ENCODE peak calls at places on chromosomes 3 and 15, in eight cellular contexts. K is stomach, Z is HCT116, N is endothelial cell of umbilical vein, D is transverse colon, U is K562, V is prostate gland, L is spleen. G is an unnamed sample.

GRCh38 chr3:124620600-124621063 is 109.6 kb upstream of the UMPS start:
- DNase-seq in N (peak), Z (no peak), D (peak), V (no peak), U (peak), K (peak), L (no peak), G (no peak)

GRCh38 chr15:48928877-48929538 is 34.7 kb downstream of the SHC4 start:
- DNase-seq in L (no peak), N (no peak), U (no peak), D (no peak), Z (no peak), K (no peak), V (no peak), G (no peak)

GRCh38 chr3:119778811-119779210 is 3.1 kb upstream of the NR1I2 start:
- DNase-seq in Z (no peak), K (no peak), U (no peak), N (no peak), V (no peak), D (no peak), L (no peak), G (no peak)

GRCh38 chr3:112126501-112126900 is 6.5 kb downstream of the GCSAM start:
- DNase-seq in V (no peak), D (no peak), L (no peak), K (no peak), Z (no peak), N (peak), U (no peak), G (no peak)

GRCh38 chr3:179113903-179114302 is 34.3 kb upstream of the PIK3CA start:
- DNase-seq in U (no peak), N (no peak), V (no peak), K (no peak), L (no peak), Z (no peak), D (no peak), G (no peak)

GRCh38 chr3:133944181-133944580 is 48.5 kb upstream of the RAB6B start:
- DNase-seq in N (peak), K (no peak), D (no peak), V (no peak), U (no peak), Z (no peak), L (peak), G (peak)

GRCh38 chr3:170049146-170050000 is 11.6 kb downstream of the GPR160 start:
- DNase-seq in K (peak), Z (no peak), V (peak), D (peak), N (peak), U (no peak), L (peak), G (no peak)

GRCh38 chr3:106399208-106399607 is 530.4 kb upstream of the CBLB start:
- DNase-seq in N (no peak), L (no peak), V (no peak), K (no peak), D (no peak), U (no peak), Z (no peak), G (no peak)

GRCh38 chr3:22608093-22608492 is 595.0 kb upstream of the UBE2E2 start:
- DNase-seq in D (no peak), K (no peak), L (no peak), N (no peak), Z (no peak), V (no peak), U (no peak), G (no peak)

GRCh38 chr3:11733914-11734313 is 90.2 kb upstream of the VGLL4 start:
- DNase-seq in N (no peak), L (no peak), K (no peak), D (no peak), Z (no peak), U (no peak), V (no peak), G (no peak)

GRCh38 chr3:149934524-149934923 is 36.2 kb downstream of the PFN2 start:
- DNase-seq in L (no peak), U (no peak), N (no peak), V (no peak), Z (no peak), D (no peak), K (no peak), G (peak)

GRCh38 chr15:50183112-50183794 is 1.3 kb downstream of the SLC27A2 start:
- DNase-seq in K (no peak), D (no peak), L (no peak), N (no peak), U (no peak), V (no peak), Z (no peak), G (no peak)

GRCh38 chr3:170233532-170233931 is 11.3 kb downstream of the PRKCI start:
- DNase-seq in N (no peak), Z (no peak), U (no peak), D (peak), L (no peak), V (no peak), K (peak), G (no peak)

GRCh38 chr3:150376001-150376848 is 31.9 kb upstream of the TSC22D2 start:
- DNase-seq in V (no peak), K (no peak), N (peak), D (no peak), Z (no peak), L (no peak), U (no peak), G (no peak)

GRCh38 chr3:113270096-113270495 is 58.7 kb downstream of the BOC start:
- DNase-seq in N (no peak), L (no peak), Z (no peak), U (no peak), V (no peak), D (no peak), K (no peak), G (no peak)

GRCh38 chr3:97658670-97659285 is 105.8 kb upstream of the ARL6 start:
- DNase-seq in D (no peak), U (peak), K (no peak), V (no peak), L (no peak), N (peak), Z (peak), G (no peak)

GRCh38 chr3:60064210-60065178 is 1014.7 kb upstream of the CFAP20DC start:
- DNase-seq in L (no peak), U (no peak), D (no peak), V (no peak), Z (no peak), K (no peak), N (no peak), G (no peak)
- TF ChIP-seq POLR2AphosphoS5 in L (no peak), U (no peak), D (no peak), V (no peak), Z (no peak), K (peak), N (no peak), G (no peak)

GRCh38 chr15:81105521-81105920 is 28.5 kb upstream of the CFAP161 start:
- DNase-seq in K (no peak), D (no peak), N (no peak), L (no peak), V (no peak), Z (no peak), U (no peak), G (no peak)
- H3K4me3 ChIP-seq in K (no peak), D (no peak), N (no peak), L (no peak), V (no peak), Z (no peak), U (no peak), G (no peak)

GRCh38 chr3:71231680-71232079 is 351.8 kb downstream of the FOXP1 start:
- DNase-seq in D (no peak), V (no peak), N (no peak), L (no peak), U (no peak), K (no peak), Z (no peak), G (no peak)

GRCh38 chr3:71227344-71227743 is 356.2 kb downstream of the FOXP1 start:
- DNase-seq in D (no peak), K (no peak), N (peak), U (no peak), L (no peak), V (no peak), Z (no peak), G (no peak)

GRCh38 chr3:71228156-71228885 is 355.2 kb downstream of the FOXP1 start:
- DNase-seq in V (no peak), N (no peak), D (no peak), Z (no peak), K (no peak), L (no peak), U (no peak), G (no peak)

GRCh38 chr3:71232175-71232679 is 351.3 kb downstream of the FOXP1 start:
- DNase-seq in D (no peak), K (no peak), Z (no peak), N (no peak), V (no peak), L (no peak), U (no peak), G (no peak)

GRCh38 chr3:71229905-71230657 is 353.4 kb downstream of the FOXP1 start:
- DNase-seq in U (no peak), D (no peak), L (no peak), N (peak), Z (no peak), K (no peak), V (no peak), G (no peak)
- H3K27ac ChIP-seq in U (peak), D (peak), L (no peak), N (no peak), Z (no peak), K (no peak), V (no peak), G (peak)

GRCh38 chr15:75776075-75776443 is 63.4 kb upstream of the CSPG4 start:
- DNase-seq in U (peak), Z (peak), D (no peak), V (no peak), K (no peak), N (no peak), L (no peak), G (no peak)

GRCh38 chr15:75779504-75779903 is 63.7 kb upstream of the UBE2Q2 start:
- DNase-seq in N (no peak), D (no peak), L (no peak), V (no peak), K (no peak), Z (no peak), U (no peak), G (no peak)

GRCh38 chr15:75775296-75776074 is 62.8 kb upstream of the CSPG4 start:
- DNase-seq in N (no peak), L (peak), D (no peak), Z (peak), K (no peak), V (no peak), U (peak), G (no peak)
- TF ChIP-seq POLR2AphosphoS5 in N (no peak), L (no peak), D (no peak), Z (no peak), K (no peak), V (no peak), U (no peak), G (no peak)

DNA sequence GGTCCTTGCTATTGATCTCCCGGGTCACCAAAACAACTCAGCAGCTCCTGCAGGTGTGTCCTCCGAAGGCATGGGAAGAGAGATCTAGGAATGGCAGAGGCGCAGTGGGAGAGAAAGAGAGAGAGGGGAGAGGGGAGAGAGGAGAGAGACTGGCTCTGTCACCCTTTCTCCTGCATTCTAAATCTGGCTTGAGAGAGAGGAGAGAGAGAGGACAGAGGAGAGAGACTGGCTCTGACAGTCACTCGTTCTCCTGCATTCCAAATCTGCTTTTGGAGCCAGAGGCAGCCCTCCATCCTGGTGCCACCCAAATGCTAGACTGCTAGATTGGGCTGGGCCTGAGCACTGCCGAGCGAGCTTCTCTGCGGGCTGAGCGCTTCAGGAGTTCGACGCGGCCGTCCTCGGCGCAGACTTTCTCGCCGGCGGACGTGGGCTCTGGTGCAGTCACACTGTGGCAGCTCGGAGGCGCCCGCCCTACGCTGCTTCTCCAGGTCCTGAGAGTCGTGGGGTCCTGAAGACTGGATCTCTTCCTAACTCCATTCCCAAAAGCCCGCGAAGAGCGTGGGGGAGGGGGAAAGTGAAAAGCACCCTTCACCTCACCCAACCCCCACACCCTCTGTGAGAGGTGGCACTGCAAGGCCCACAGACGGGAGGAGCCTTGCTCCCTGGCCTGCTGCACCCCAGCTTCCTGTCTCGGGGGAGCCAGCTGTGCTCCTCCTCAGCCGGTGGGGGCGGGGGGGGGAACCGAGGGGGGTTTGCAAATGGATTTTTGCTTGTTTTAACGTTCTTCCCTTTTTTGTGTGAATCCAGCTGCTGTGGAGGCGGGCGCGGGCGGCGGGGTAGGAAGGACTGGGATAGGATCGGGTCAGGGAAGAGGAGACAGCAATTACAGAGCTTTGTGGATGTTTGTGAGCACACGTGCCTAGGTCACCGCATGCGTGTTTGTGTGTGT is 222.3 kb downstream of the MEIS2 start:
- DNase-seq in N (no peak), K (no peak), U (no peak), L (no peak), V (no peak), Z (no peak), D (no peak), G (no peak)
- H3K4me3 ChIP-seq in N (no peak), K (no peak), U (no peak), L (no peak), V (no peak), Z (no peak), D (no peak), G (no peak)

DNA sequence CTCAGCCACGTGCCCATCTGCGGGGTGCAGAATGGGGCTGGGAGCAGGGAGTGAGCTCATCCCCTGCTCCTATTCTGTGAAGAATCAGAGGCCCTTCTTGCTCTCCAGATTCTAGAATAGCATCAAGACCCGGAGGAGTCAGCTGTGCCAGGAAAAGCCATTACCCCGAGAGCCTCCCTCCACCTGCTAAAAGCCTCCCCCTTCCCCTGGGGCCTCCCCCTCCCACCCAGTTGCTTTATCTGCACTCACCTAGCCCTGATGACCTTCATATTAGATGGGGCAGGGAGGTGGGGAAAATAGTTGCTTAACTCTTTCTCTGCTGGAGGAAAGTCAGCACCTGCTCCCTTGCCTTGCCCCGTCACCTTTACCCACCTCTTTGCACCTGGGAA is 23.2 kb downstream of the CCDC33 start:
- DNase-seq in V (no peak), Z (no peak), D (no peak), K (no peak), U (no peak), L (no peak), N (no peak), G (no peak)
- H3K27ac ChIP-seq in V (no peak), Z (no peak), D (no peak), K (no peak), U (no peak), L (no peak), N (no peak), G (no peak)

G was measured in sigmoid colon.